ENCODE peak calls at places on chromosomes 1 and 21, in six cellular contexts. K is neural crest cell, A is breast epithelium, Y is HepG2, W is fibroblast of lung, M is psoas muscle. O is an unnamed sample.

GRCh38 chr1:180536796-180537372 is 21.9 kb upstream of the OVAAL start:
- DNase-seq in A (no peak), M (no peak), Y (no peak), W (no peak), K (no peak), O (no peak)

GRCh38 chr1:209073879-209074278 is 509.6 kb upstream of the CAMK1G start:
- DNase-seq in A (no peak), K (no peak), M (no peak), W (no peak), Y (no peak), O (no peak)

GRCh38 chr1:19043579-19044443 is 87.3 kb upstream of the IFFO2 start:
- DNase-seq in M (no peak), W (no peak), Y (no peak), A (no peak), K (no peak), O (no peak)

GRCh38 chr1:74729741-74730478 is 2.9 kb downstream of the CRYZ start:
- DNase-seq in M (no peak), Y (peak; percentile 80), K (no peak), A (no peak), W (peak; percentile 43), O (no peak)

GRCh38 chr21:46388206-46388880 is 64.4 kb downstream of the PCNT start:
- DNase-seq in K (no peak), Y (no peak), W (no peak), M (peak; percentile 31), A (no peak), O (no peak)

GRCh38 chr1:188822248-188822647 is 1655.4 kb downstream of the BRINP3 start:
- DNase-seq in A (no peak), M (no peak), Y (no peak), W (peak; percentile 12), K (no peak), O (no peak)

GRCh38 chr1:115314765-115315164 is 23.3 kb downstream of the NGF start:
- DNase-seq in K (no peak), W (no peak), M (no peak), Y (no peak), A (peak; percentile 70), O (no peak)

GRCh38 chr21:35989185-35989735 is 71.1 kb downstream of the SETD4 start:
- DNase-seq in W (peak; percentile 68), Y (no peak), M (peak; percentile 55), A (no peak), K (no peak), O (no peak)

GRCh38 chr1:174114788-174115448 is 44.4 kb upstream of the RABGAP1L start:
- DNase-seq in Y (peak; percentile 83), W (peak; percentile 43), A (no peak), K (peak; percentile 31), M (no peak), O (no peak)

GRCh38 chr1:205279986-205280385 is 41.6 kb downstream of the NUAK2 start:
- DNase-seq in K (no peak), W (no peak), M (no peak), Y (no peak), A (no peak), O (no peak)

GRCh38 chr21:46048926-46049889 is 48.7 kb upstream of the COL6A2 start:
- DNase-seq in K (no peak), W (peak; percentile 100), M (peak; percentile 91), Y (no peak), A (peak; percentile 87), O (no peak)

GRCh38 chr1:147809236-147809635 is 48.8 kb upstream of the GJA5 start:
- DNase-seq in Y (no peak), A (no peak), W (no peak), K (no peak), M (no peak), O (no peak)

GRCh38 chr21:43696214-43696613 is 22.7 kb upstream of the PDXK start:
- DNase-seq in A (no peak), K (no peak), M (no peak), Y (no peak), W (no peak), O (no peak)

GRCh38 chr21:42775891-42776290 is 103.4 kb downstream of the WDR4 start:
- DNase-seq in W (no peak), Y (no peak), M (no peak), K (no peak), A (no peak), O (no peak)

GRCh38 chr21:45982256-45982757 is 737 bp downstream of the COL6A1 start:
- DNase-seq in W (no peak), K (no peak), M (peak; percentile 39), A (peak; percentile 40), Y (no peak), O (no peak)

GRCh38 chr21:38758815-38759214 is 46.9 kb upstream of the ETS2 start:
- DNase-seq in A (no peak), W (no peak), M (no peak), Y (no peak), K (no peak), O (no peak)

GRCh38 chr1:2274968-2275475 is 46.9 kb downstream of the SKI start:
- DNase-seq in M (peak; percentile 18), A (no peak), Y (no peak), K (no peak), W (no peak), O (no peak)

GRCh38 chr1:12202577-12202976 is 27.3 kb upstream of the VPS13D start:
- DNase-seq in M (no peak), W (no peak), Y (no peak), A (no peak), K (no peak), O (no peak)

GRCh38 chr1:24374891-24375786 is 38.4 kb downstream of the STPG1 start:
- DNase-seq in W (no peak), K (no peak), M (no peak), Y (no peak), A (no peak), O (no peak)

GRCh38 chr1:207754942-207755689 is 3.3 kb downstream of the CD46 start:
- DNase-seq in Y (no peak), W (no peak), K (no peak), A (no peak), M (no peak), O (no peak)

GRCh38 chr1:149936076-149936991 is at the start of gene MTMR11:
- DNase-seq in M (no peak), Y (peak; percentile 22), K (no peak), A (peak; percentile 38), W (peak; percentile 44), O (no peak)

GRCh38 chr1:19067187-19067911 is 110.9 kb upstream of the IFFO2 start:
- DNase-seq in W (no peak), Y (peak; percentile 82), A (peak; percentile 85), M (no peak), K (peak; percentile 49), O (peak; percentile 28)

GRCh38 chr1:180548686-180549326 is 10.0 kb upstream of the OVAAL start:
- DNase-seq in M (no peak), A (no peak), Y (no peak), W (no peak), K (no peak), O (no peak)

GRCh38 chr21:42231761-42232160 is 12.8 kb downstream of the ABCG1 start:
- DNase-seq in W (no peak), K (no peak), M (no peak), Y (no peak), A (no peak), O (no peak)

GRCh38 chr21:42102516-42102915 is 31.4 kb downstream of the UMODL1 start:
- DNase-seq in W (no peak), A (no peak), M (no peak), Y (no peak), K (no peak), O (no peak)

GRCh38 chr21:43921979-43922945 is 57.2 kb downstream of the AGPAT3 start:
- DNase-seq in Y (no peak), K (no peak), M (no peak), A (no peak), W (no peak), O (no peak)

GRCh38 chr1:54874079-54874830 is 12.7 kb downstream of the DHCR24 start:
- DNase-seq in Y (no peak), K (no peak), M (no peak), W (no peak), A (no peak), O (no peak)

GRCh38 chr21:37455504-37455911 is 88.9 kb downstream of the DYRK1A start:
- DNase-seq in K (no peak), M (no peak), W (peak; percentile 28), A (no peak), Y (no peak), O (no peak)

GRCh38 chr1:182702826-182703524 is 18.6 kb upstream of the RGS8 start:
- DNase-seq in K (no peak), Y (no peak), M (no peak), A (no peak), W (no peak), O (no peak)

DNA sequence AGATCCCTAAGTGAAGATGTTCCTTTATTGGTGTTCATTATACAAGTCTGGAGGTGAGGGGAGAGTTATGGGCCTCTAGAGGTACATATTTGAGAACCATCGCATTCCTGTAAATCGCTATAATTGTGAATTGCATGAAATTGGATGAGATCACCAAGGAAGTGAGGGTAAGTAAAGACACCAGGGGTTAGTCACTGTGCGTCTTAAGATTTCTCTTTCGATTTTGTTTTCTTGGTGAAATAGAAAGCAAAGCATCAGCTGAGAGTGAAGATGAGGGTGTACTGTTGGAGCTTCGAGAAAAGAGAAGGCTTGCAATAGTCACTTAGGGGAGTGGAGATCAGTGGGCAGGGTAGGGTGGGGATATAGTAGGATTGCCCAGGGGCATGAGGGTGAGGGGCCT is 82.1 kb downstream of the RAVER2 start:
- DNase-seq in A (no peak), Y (no peak), K (no peak), W (no peak), M (no peak), O (no peak)
- TF ChIP-seq CTCF in A (no peak), Y (no peak), K (no peak), W (no peak), M (no peak), O (no peak)

GRCh38 chr1:201116091-201116490 is 3.9 kb upstream of the CACNA1S start:
- DNase-seq in Y (no peak), K (no peak), M (no peak), W (no peak), A (no peak), O (no peak)
- TF ChIP-seq CTCF in Y (no peak), K (no peak), M (no peak), W (no peak), A (no peak), O (no peak)

GRCh38 chr1:210248341-210248740 is 15.7 kb downstream of the SERTAD4 start:
- DNase-seq in Y (no peak), K (no peak), A (no peak), M (no peak), W (peak; percentile 39), O (no peak)

GRCh38 chr1:210251680-210252490 is 19.3 kb downstream of the SERTAD4 start:
- DNase-seq in W (no peak), M (no peak), Y (no peak), K (peak; percentile 15), A (no peak), O (no peak)

GRCh38 chr1:210250665-210250997 is 18.0 kb downstream of the SERTAD4 start:
- DNase-seq in A (no peak), M (no peak), Y (no peak), W (no peak), K (peak; percentile 31), O (no peak)

GRCh38 chr1:210252621-210253041 is 20.0 kb downstream of the SERTAD4 start:
- DNase-seq in Y (no peak), M (no peak), K (peak; percentile 17), W (no peak), A (no peak), O (no peak)

GRCh38 chr1:210250998-210251679 is 18.5 kb downstream of the SERTAD4 start:
- DNase-seq in A (no peak), Y (no peak), M (peak; percentile 34), W (no peak), K (peak; percentile 50), O (peak; percentile 32)
- TF ChIP-seq CTCF in A (no peak), Y (no peak), M (no peak), W (no peak), K (peak; percentile 9), O (peak; percentile 9)

GRCh38 chr1:58155418-58156123 is 391.0 kb downstream of the OMA1 start:
- DNase-seq in A (no peak), K (peak; percentile 34), W (peak; percentile 10), M (no peak), Y (peak; percentile 33), O (no peak)
- TF ChIP-seq CTCF in A (no peak), K (peak; percentile 62), W (peak; percentile 42), M (peak; percentile 32), Y (peak; percentile 55), O (peak; percentile 55)